ENCODE peak calls at places on chromosomes 1 and 21, in five cellular contexts. One of them, this sample, is unnamed.

GRCh38 chr1:177873238-177873637 is 96.6 kb downstream of the SEC16B start:
- DNase-seq in AG10803: peak; percentile 92
- DNase-seq in astrocyte of the spinal cord: peak; percentile 73
- DNase-seq in sigmoid colon: no peak
- DNase-seq in aorta: no peak
- DNase-seq in this sample: no peak

GRCh38 chr1:59123081-59123675 is 173.7 kb upstream of the FGGY start:
- DNase-seq in AG10803: no peak
- DNase-seq in astrocyte of the spinal cord: no peak
- DNase-seq in sigmoid colon: no peak
- DNase-seq in aorta: no peak
- DNase-seq in this sample: no peak

GRCh38 chr1:199056721-199057120 is 417.9 kb downstream of the PTPRC start:
- DNase-seq in AG10803: no peak
- DNase-seq in astrocyte of the spinal cord: no peak
- DNase-seq in sigmoid colon: no peak
- DNase-seq in aorta: no peak
- DNase-seq in this sample: no peak

GRCh38 chr1:154869351-154870116 is 547 bp downstream of the KCNN3 start:
- DNase-seq in AG10803: peak; percentile 22
- DNase-seq in astrocyte of the spinal cord: peak; percentile 40
- DNase-seq in sigmoid colon: peak; percentile 81
- DNase-seq in aorta: peak; percentile 80
- DNase-seq in this sample: peak; percentile 73

GRCh38 chr1:4602536-4603316 is 51.7 kb upstream of the AJAP1 start:
- DNase-seq in AG10803: no peak
- DNase-seq in astrocyte of the spinal cord: no peak
- DNase-seq in sigmoid colon: peak; percentile 2
- DNase-seq in aorta: no peak
- DNase-seq in this sample: no peak

GRCh38 chr1:41417746-41418145 is 56.5 kb downstream of the FOXO6 start:
- DNase-seq in AG10803: no peak
- DNase-seq in astrocyte of the spinal cord: no peak
- DNase-seq in sigmoid colon: no peak
- DNase-seq in aorta: no peak
- DNase-seq in this sample: no peak

GRCh38 chr21:39852021-39852721 is 15.1 kb upstream of the PCP4 start:
- DNase-seq in AG10803: no peak
- DNase-seq in astrocyte of the spinal cord: no peak
- DNase-seq in sigmoid colon: no peak
- DNase-seq in aorta: no peak
- DNase-seq in this sample: no peak

GRCh38 chr1:10561497-10561896 is 86.7 kb downstream of the PEX14 start:
- DNase-seq in AG10803: peak; percentile 37
- DNase-seq in astrocyte of the spinal cord: peak; percentile 36
- DNase-seq in sigmoid colon: no peak
- DNase-seq in aorta: no peak
- DNase-seq in this sample: no peak

GRCh38 chr21:27818847-27819246 is 852.0 kb upstream of the ADAMTS5 start:
- DNase-seq in AG10803: peak; percentile 25
- DNase-seq in astrocyte of the spinal cord: no peak
- DNase-seq in sigmoid colon: no peak
- DNase-seq in aorta: no peak
- DNase-seq in this sample: no peak

GRCh38 chr1:40774266-40774998 is 9.2 kb upstream of the KCNQ4 start:
- DNase-seq in AG10803: no peak
- DNase-seq in astrocyte of the spinal cord: peak; percentile 17
- DNase-seq in sigmoid colon: peak; percentile 76
- DNase-seq in aorta: peak; percentile 86
- DNase-seq in this sample: no peak

GRCh38 chr1:30816211-30817082 is 58.9 kb upstream of the LAPTM5 start:
- DNase-seq in AG10803: peak; percentile 83
- DNase-seq in astrocyte of the spinal cord: peak; percentile 85
- DNase-seq in sigmoid colon: peak; percentile 87
- DNase-seq in aorta: peak; percentile 87
- DNase-seq in this sample: no peak

GRCh38 chr1:1752190-1752589 is 26.1 kb downstream of the NADK start:
- DNase-seq in AG10803: no peak
- DNase-seq in astrocyte of the spinal cord: no peak
- DNase-seq in sigmoid colon: no peak
- DNase-seq in aorta: peak; percentile 60
- DNase-seq in this sample: no peak

GRCh38 chr1:2205191-2205952 is 10.8 kb upstream of the FAAP20 start:
- DNase-seq in AG10803: peak; percentile 94
- DNase-seq in astrocyte of the spinal cord: peak; percentile 93
- DNase-seq in sigmoid colon: peak; percentile 99
- DNase-seq in aorta: peak; percentile 99
- DNase-seq in this sample: peak; percentile 97

GRCh38 chr1:187516874-187517273 is 688.1 kb downstream of the PLA2G4A start:
- DNase-seq in AG10803: no peak
- DNase-seq in astrocyte of the spinal cord: no peak
- DNase-seq in sigmoid colon: no peak
- DNase-seq in aorta: no peak
- DNase-seq in this sample: no peak

GRCh38 chr1:95451904-95452303 is 217.9 kb downstream of the RWDD3 start:
- DNase-seq in AG10803: no peak
- DNase-seq in astrocyte of the spinal cord: no peak
- DNase-seq in sigmoid colon: no peak
- DNase-seq in aorta: no peak
- DNase-seq in this sample: no peak

GRCh38 chr1:230842801-230843200 is 25.5 kb downstream of the C1orf198 start:
- DNase-seq in AG10803: no peak
- DNase-seq in astrocyte of the spinal cord: no peak
- DNase-seq in sigmoid colon: no peak
- DNase-seq in aorta: no peak
- DNase-seq in this sample: no peak

GRCh38 chr1:89516055-89516454 is 8.6 kb upstream of the LRRC8B start:
- DNase-seq in AG10803: peak; percentile 52
- DNase-seq in astrocyte of the spinal cord: peak; percentile 68
- DNase-seq in sigmoid colon: no peak
- DNase-seq in aorta: no peak
- DNase-seq in this sample: no peak

GRCh38 chr1:78145105-78145580 is 99.4 kb downstream of the GIPC2 start:
- DNase-seq in AG10803: peak; percentile 86
- DNase-seq in astrocyte of the spinal cord: peak; percentile 85
- DNase-seq in sigmoid colon: peak; percentile 69
- DNase-seq in aorta: no peak
- DNase-seq in this sample: no peak

GRCh38 chr1:56644941-56645662 is at the start of gene PRKAA2:
- DNase-seq in AG10803: peak; percentile 11
- DNase-seq in astrocyte of the spinal cord: no peak
- DNase-seq in sigmoid colon: peak; percentile 68
- DNase-seq in aorta: peak; percentile 85
- DNase-seq in this sample: no peak

GRCh38 chr1:242425232-242425631 is 99.3 kb downstream of the PLD5 start:
- DNase-seq in AG10803: no peak
- DNase-seq in astrocyte of the spinal cord: no peak
- DNase-seq in sigmoid colon: no peak
- DNase-seq in aorta: no peak
- DNase-seq in this sample: no peak

GRCh38 chr1:114688526-114688925 is 6.8 kb downstream of the AMPD1 start:
- DNase-seq in AG10803: no peak
- DNase-seq in astrocyte of the spinal cord: no peak
- DNase-seq in sigmoid colon: no peak
- DNase-seq in aorta: no peak
- DNase-seq in this sample: no peak

GRCh38 chr21:42002421-42002958 is 7.7 kb downstream of the ZBTB21 start:
- DNase-seq in AG10803: peak; percentile 93
- DNase-seq in astrocyte of the spinal cord: peak; percentile 90
- DNase-seq in sigmoid colon: no peak
- DNase-seq in aorta: no peak
- DNase-seq in this sample: no peak
- H3K4me3 ChIP-seq in AG10803: peak overlapping the region; percentile 15
- H3K4me3 ChIP-seq in astrocyte of the spinal cord: no peak overlapping the region
- H3K4me3 ChIP-seq in sigmoid colon: no peak overlapping the region
- H3K4me3 ChIP-seq in aorta: no peak overlapping the region
- H3K4me3 ChIP-seq in this sample: no peak overlapping the region

DNA sequence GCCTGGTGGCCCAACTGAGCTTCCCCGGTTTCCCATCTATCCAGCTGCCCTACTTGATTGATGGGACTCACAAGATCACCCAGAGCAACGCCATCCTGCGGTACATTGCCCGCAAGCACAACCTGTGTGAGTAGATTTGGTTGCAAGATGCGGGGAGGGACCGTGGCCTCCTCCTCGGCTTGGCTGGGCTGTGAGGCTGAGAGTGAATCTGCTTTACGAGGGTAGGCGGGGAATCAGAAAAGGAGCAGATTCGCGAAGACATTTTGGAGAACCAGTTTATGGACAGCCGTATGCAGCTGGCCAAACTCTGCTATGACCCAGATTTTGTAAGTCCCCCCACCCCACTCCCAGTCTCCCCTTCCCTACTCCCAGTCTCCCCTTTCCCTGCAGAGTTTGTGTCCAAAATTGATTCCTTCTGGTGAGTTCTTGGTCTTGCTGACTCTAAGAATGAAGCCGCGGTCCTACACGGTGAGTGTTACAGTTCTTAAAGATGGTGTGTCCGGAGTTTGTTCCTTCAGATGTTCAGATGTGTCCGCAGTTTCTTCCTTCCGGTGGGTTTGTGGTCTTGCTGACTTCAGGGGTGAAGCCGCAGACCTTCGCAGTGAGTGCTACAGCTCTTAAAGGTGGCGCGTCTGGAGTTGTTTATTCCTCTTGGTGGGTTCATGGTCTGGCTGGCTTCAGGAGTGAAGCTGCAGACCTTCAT is 1.5 kb downstream of the GSTM2 start:
- DNase-seq in AG10803: no peak
- DNase-seq in astrocyte of the spinal cord: no peak
- DNase-seq in sigmoid colon: no peak
- DNase-seq in aorta: peak; percentile 65
- DNase-seq in this sample: no peak
- H3K4me3 ChIP-seq in AG10803: no peak overlapping the region
- H3K4me3 ChIP-seq in astrocyte of the spinal cord: no peak overlapping the region
- H3K4me3 ChIP-seq in sigmoid colon: no peak overlapping the region
- H3K4me3 ChIP-seq in aorta: no peak overlapping the region
- H3K4me3 ChIP-seq in this sample: no peak overlapping the region

DNA sequence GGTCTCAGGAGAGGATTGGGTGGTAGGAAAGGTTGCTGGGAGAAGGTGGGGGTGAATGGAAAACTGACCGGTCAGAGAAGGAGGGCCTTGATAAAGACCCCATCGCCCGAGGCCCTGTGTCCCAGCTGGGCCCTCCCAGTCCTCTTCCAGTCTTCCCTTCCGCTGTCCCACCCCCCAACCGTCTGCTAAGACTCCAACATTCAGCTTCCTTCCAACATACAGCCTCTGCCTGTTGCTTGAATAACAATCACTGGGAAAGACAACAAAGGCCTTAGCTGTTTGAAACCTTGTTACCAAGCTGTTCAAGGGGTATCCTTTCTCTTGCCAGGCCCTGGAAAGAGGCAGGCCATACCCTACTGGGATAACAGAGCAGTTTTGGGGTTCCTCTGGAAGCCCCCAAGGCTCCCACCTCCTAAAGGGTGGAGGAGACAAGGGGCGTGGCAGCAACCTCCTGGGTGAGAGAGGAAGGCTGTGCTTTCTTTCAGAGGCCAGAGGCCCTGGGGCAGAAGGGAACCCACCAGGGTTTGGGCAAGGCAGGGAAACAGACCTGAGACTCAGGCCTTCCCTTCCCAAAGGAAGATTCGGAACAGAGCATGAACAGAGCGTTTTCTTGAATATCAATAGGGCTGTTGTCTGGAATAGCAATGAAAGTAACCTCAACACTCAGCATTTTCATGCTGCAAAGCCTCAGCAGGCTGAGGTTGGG is 4.3 kb downstream of the ETNK2 start:
- DNase-seq in AG10803: no peak
- DNase-seq in astrocyte of the spinal cord: no peak
- DNase-seq in sigmoid colon: no peak
- DNase-seq in aorta: peak; percentile 61
- DNase-seq in this sample: no peak
- H3K4me3 ChIP-seq in AG10803: no peak overlapping the region
- H3K4me3 ChIP-seq in astrocyte of the spinal cord: no peak overlapping the region
- H3K4me3 ChIP-seq in sigmoid colon: no peak overlapping the region
- H3K4me3 ChIP-seq in aorta: no peak overlapping the region
- H3K4me3 ChIP-seq in this sample: no peak overlapping the region

DNA sequence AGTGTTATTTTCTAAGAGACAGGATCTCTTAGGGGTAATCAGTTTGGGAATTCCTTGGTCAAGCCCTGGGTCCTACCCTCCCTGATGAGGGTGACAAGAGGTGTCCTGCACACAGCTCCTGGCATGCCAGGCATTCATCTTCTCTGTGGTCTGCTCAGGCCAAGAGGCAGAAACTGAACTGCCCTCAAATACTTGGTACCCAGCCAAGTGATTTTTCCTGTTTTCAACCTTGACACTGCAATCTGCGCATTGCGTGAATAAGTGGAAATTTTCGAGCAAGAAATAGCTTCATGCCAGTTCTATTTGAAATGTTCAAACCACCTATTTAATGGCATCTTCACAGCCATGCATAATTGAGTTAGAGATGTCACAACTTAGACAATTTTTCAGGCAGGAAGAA is 26.9 kb downstream of the DNM3 start:
- DNase-seq in AG10803: no peak
- DNase-seq in astrocyte of the spinal cord: peak; percentile 6
- DNase-seq in sigmoid colon: no peak
- DNase-seq in aorta: no peak
- DNase-seq in this sample: no peak
- H3K4me3 ChIP-seq in AG10803: no peak overlapping the region
- H3K4me3 ChIP-seq in astrocyte of the spinal cord: no peak overlapping the region
- H3K4me3 ChIP-seq in sigmoid colon: no peak overlapping the region
- H3K4me3 ChIP-seq in aorta: no peak overlapping the region
- H3K4me3 ChIP-seq in this sample: no peak overlapping the region

GRCh38 chr1:200373811-200374231 is 36.0 kb downstream of the ZNF281 start:
- DNase-seq in AG10803: no peak
- DNase-seq in astrocyte of the spinal cord: no peak
- DNase-seq in sigmoid colon: no peak
- DNase-seq in aorta: no peak
- DNase-seq in this sample: no peak
- H3K4me3 ChIP-seq in AG10803: peak overlapping the region; percentile 28
- H3K4me3 ChIP-seq in astrocyte of the spinal cord: no peak overlapping the region
- H3K4me3 ChIP-seq in sigmoid colon: no peak overlapping the region
- H3K4me3 ChIP-seq in aorta: no peak overlapping the region
- H3K4me3 ChIP-seq in this sample: no peak overlapping the region

This sample was measured in right atrium auricular region.